ENCODE peak calls at places on chromosomes 13 and 19, in six cellular contexts. L is SK-N-SH, M is HCT116, X is GM12878, E is HepG2, Q is K562. O is an unnamed sample.

GRCh38 chr19:33702606-33703437 is 81.1 kb downstream of the CHST8 start:
- DNase-seq in L (peak), E (no peak), Q (no peak), X (no peak), M (no peak), O (no peak)

GRCh38 chr13:99969934-99970760 is 1.4 kb downstream of the ZIC5 start:
- DNase-seq in X (no peak), E (peak), M (peak), L (no peak), Q (peak), O (no peak)

GRCh38 chr13:23146811-23147245 is 34.0 kb upstream of the SGCG start:
- DNase-seq in Q (no peak), X (no peak), M (no peak), E (no peak), L (no peak), O (no peak)

GRCh38 chr13:49499889-49500660 is 4.3 kb downstream of the PHF11 start:
- DNase-seq in L (no peak), Q (no peak), M (no peak), X (no peak), E (no peak), O (no peak)

GRCh38 chr13:30843548-30843947 is 62.5 kb upstream of the MEDAG start:
- DNase-seq in Q (no peak), L (no peak), M (no peak), E (no peak), X (no peak), O (no peak)

GRCh38 chr13:101649490-101650126 is 197.1 kb downstream of the ITGBL1 start:
- DNase-seq in Q (no peak), L (no peak), E (no peak), X (no peak), M (no peak), O (no peak)

GRCh38 chr19:5615756-5616327 is 6.7 kb downstream of the SAFB2 start:
- DNase-seq in L (no peak), Q (no peak), M (no peak), E (no peak), X (no peak), O (no peak)

GRCh38 chr19:16315825-16316505 is 8.7 kb upstream of the KLF2 start:
- DNase-seq in L (no peak), E (no peak), Q (peak), M (no peak), X (no peak), O (no peak)

GRCh38 chr13:76798037-76798436 is 88.2 kb downstream of the KCTD12 start:
- DNase-seq in Q (no peak), E (no peak), M (no peak), L (no peak), X (no peak), O (no peak)

GRCh38 chr19:7926021-7926726 is at the start of gene CTXN1:
- DNase-seq in M (no peak), X (no peak), Q (peak), L (peak), E (no peak), O (no peak)

GRCh38 chr19:10842788-10843187 is 5.4 kb upstream of the C19orf38 start:
- DNase-seq in Q (peak), X (no peak), L (no peak), E (no peak), M (no peak), O (no peak)

GRCh38 chr13:93244141-93244917 is 17.7 kb downstream of the GPC6 start:
- DNase-seq in X (no peak), E (no peak), M (no peak), L (no peak), Q (no peak), O (no peak)

GRCh38 chr13:113997845-113998751 is 24.2 kb upstream of the C13orf46 start:
- DNase-seq in E (no peak), M (no peak), X (no peak), L (peak), Q (no peak), O (no peak)

GRCh38 chr13:38519229-38519910 is 167.5 kb upstream of the FREM2 start:
- DNase-seq in L (no peak), X (no peak), Q (no peak), E (no peak), M (no peak), O (no peak)

GRCh38 chr13:33363328-33363727 is 77.8 kb upstream of the STARD13 start:
- DNase-seq in E (no peak), Q (no peak), M (no peak), X (peak), L (no peak), O (no peak)

GRCh38 chr13:52459668-52460067 is 4.4 kb downstream of the CKAP2 start:
- DNase-seq in E (no peak), M (no peak), X (no peak), Q (no peak), L (no peak), O (peak)

GRCh38 chr19:38740252-38740592 is 4.1 kb downstream of the CAPN12 start:
- DNase-seq in X (no peak), E (no peak), Q (no peak), L (no peak), M (no peak), O (no peak)

DNA sequence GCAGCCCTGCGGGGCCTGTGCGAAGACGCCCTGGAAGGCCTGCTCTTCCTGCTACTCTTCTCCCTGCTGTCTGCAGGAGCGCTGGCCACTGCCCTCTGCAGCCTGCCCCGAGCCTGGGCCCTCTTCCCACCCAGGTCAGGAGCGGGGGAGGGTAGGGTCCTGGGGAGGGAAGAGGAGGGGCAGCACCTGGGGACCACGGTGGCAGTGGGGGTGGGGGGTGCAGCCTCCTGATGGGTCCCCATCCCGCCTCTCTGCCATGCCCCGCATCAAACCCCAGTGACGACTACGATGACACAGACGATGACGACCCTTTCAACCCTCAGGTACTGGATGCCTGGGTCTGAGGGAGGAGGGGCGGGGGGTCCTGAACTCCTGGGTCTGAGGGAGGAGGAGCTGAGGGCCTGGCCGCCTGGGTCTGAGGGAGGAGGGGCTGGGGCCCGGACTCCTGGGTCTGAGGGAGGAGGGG is 13.4 kb upstream of the LENG8 start:
- DNase-seq in L (no peak), X (no peak), E (no peak), M (no peak), Q (no peak), O (no peak)
- TF ChIP-seq REST in L (no peak), X (no peak), E (no peak), M (no peak), Q (no peak), O (no peak)

GRCh38 chr13:27354379-27354778 is 70.0 kb upstream of the GTF3A start:
- DNase-seq in L (no peak), X (no peak), Q (no peak), M (no peak), E (no peak), O (no peak)

GRCh38 chr13:27355894-27356293 is 68.5 kb upstream of the GTF3A start:
- DNase-seq in X (no peak), Q (no peak), E (no peak), M (no peak), L (no peak), O (no peak)

GRCh38 chr13:27353653-27354052 is 70.8 kb upstream of the GTF3A start:
- DNase-seq in L (no peak), M (no peak), Q (no peak), X (no peak), E (no peak), O (no peak)

GRCh38 chr13:27352698-27353097 is 71.7 kb upstream of the GTF3A start:
- DNase-seq in Q (no peak), M (no peak), L (no peak), E (no peak), X (no peak), O (no peak)

GRCh38 chr13:27353166-27353583 is 71.2 kb upstream of the GTF3A start:
- DNase-seq in L (no peak), M (no peak), E (peak), X (peak), Q (no peak), O (no peak)
- TF ChIP-seq SIN3A in L (no peak), M (no peak), E (no peak), X (no peak), Q (no peak), O (no peak)

GRCh38 chr13:41720839-41721561 is 239.9 kb downstream of the VWA8 start:
- DNase-seq in Q (no peak), M (no peak), E (no peak), X (no peak), L (no peak), O (no peak)

GRCh38 chr13:41722684-41723083 is 238.2 kb downstream of the VWA8 start:
- DNase-seq in E (no peak), X (no peak), M (no peak), L (no peak), Q (no peak), O (no peak)

GRCh38 chr13:41723136-41723535 is 237.8 kb downstream of the VWA8 start:
- DNase-seq in E (no peak), Q (no peak), X (no peak), L (no peak), M (no peak), O (no peak)
- TF ChIP-seq REST in E (no peak), Q (no peak), X (no peak), L (no peak), M (no peak), O (no peak)

GRCh38 chr13:47623862-47624261 is 377.2 kb downstream of the SUCLA2 start:
- DNase-seq in L (no peak), M (no peak), X (no peak), E (no peak), Q (no peak), O (no peak)

DNA sequence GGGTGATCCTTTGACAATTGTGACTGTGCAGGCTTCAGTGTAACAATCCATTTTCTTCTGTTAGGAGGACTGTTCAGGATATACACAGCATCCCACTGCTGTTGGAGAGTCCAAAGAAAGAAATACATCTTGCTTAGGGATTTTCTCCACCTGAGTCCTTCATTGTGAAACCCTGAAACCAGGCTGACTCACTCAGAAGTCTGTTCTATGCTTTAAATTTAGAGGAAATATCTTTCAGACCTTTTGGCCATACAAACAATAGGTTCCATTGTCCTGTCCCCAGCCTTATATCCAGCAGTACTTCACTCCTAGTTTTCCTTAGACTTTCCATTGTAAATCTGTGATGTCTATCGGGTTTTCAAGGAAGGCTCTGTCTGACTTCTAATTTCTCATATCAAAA is 379.1 kb downstream of the SUCLA2 start:
- DNase-seq in E (no peak), L (no peak), Q (no peak), X (no peak), M (no peak), O (no peak)
- TF ChIP-seq SIN3A in E (no peak), L (no peak), Q (no peak), X (no peak), M (no peak), O (no peak)

GRCh38 chr13:24216176-24216575 is 55.7 kb downstream of the SPATA13 start:
- DNase-seq in L (no peak), E (no peak), M (no peak), Q (no peak), X (no peak), O (no peak)

GRCh38 chr13:24215732-24216131 is 55.2 kb downstream of the SPATA13 start:
- DNase-seq in Q (no peak), E (no peak), M (no peak), X (no peak), L (no peak), O (no peak)

GRCh38 chr13:24214528-24214927 is 54.0 kb downstream of the SPATA13 start:
- DNase-seq in X (no peak), Q (no peak), E (no peak), L (no peak), M (no peak), O (no peak)

GRCh38 chr13:24213932-24214331 is 53.4 kb downstream of the SPATA13 start:
- DNase-seq in Q (no peak), E (no peak), X (no peak), L (no peak), M (no peak), O (no peak)

DNA sequence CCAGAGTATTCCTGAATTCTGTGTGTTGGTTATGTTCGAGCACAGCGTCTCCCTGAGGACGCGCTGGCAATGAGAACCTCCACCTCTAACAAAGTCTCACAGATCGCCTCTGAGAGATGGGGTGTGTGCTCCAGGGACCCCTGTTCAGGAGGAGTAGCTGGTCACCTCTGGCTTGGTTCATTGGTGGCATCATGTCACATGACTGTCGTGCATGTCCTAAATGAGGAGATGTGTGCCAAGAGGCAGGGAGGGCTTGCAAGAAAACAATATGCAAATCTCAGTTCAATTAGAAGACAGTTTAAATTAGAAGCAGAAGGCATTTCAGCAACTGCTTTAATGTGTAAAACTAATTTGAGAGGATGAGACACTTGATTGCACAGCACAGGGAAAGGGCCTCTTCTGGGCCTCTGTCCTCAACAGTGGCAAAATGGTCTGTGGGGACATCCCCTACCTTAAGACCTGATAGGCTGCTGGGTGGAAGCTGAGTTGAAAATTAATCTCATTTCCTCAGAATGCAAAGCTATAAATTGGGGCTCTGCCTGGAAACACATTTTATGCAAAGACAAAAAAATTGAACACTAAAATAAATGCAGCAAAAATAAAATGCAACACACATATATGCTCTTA is 54.6 kb downstream of the SPATA13 start:
- DNase-seq in M (no peak), L (no peak), X (no peak), Q (no peak), E (no peak), O (no peak)
- TF ChIP-seq REST in M (no peak), L (no peak), X (no peak), Q (no peak), E (no peak), O (no peak)

GRCh38 chr19:12994701-12995595 is at the start of gene NFIX:
- DNase-seq in Q (peak), E (peak), L (peak), M (no peak), X (no peak), O (no peak)

GRCh38 chr19:12996542-12997094 is 1.3 kb downstream of the NFIX start:
- DNase-seq in L (peak), X (no peak), Q (peak), M (no peak), E (peak), O (no peak)

GRCh38 chr19:12997225-12997966 is 2.1 kb downstream of the NFIX start:
- DNase-seq in L (no peak), Q (no peak), E (no peak), M (no peak), X (no peak), O (no peak)

GRCh38 chr19:12993562-12993961 is 1.7 kb upstream of the NFIX start:
- DNase-seq in M (no peak), X (no peak), Q (no peak), E (no peak), L (no peak), O (no peak)

DNA sequence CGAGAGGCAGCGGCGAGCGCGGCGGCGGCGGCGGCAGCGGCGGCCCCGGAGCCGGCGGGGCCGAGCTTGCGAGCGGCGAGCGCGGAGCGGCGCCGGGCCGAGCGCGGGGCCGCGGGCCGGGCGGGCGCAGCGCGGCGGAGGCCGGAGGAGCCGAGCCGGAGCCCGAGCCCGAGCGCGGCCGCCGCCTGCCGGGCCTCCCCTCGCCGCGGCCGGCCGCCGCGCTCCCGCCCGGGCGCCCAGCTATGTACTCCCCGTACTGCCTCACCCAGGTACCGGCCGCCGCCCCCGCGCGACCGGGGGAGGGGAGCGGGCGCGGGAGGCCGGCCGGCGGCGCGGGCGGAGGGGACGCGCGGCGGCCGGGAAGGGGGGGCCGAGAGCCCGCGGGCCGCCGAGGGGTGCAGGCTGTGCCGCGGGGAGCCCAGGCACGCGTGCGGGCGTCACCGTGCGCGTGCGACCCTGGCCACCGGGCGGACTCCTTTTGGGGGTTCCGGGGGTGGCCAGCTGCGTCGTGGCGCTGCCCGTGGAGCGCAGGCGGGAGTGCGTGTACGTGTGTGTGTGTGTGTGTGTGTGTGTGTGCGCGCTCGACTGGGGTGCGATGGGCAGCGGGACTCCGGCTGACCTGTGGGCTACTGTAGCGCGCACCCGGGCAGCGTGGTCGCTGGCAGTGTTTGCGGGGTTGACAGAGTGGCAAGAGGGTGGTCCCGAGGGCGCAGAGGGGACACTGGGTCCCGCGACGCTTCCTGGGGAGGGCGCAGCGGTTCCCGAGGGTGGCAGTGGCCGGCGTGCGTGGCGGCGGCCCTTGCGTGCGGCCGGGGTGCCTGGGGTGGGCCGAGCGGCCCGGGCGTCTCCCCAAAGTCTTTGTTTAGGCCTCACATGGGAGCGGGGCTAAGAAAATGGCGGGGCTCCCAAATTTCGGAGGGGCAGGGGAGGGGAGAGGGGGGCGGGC is 594 bp downstream of the NFIX start:
- DNase-seq in E (no peak), L (peak), M (no peak), X (no peak), Q (peak), O (no peak)
- TF ChIP-seq SIN3A in E (no peak), L (no peak), M (no peak), X (no peak), Q (no peak), O (no peak)

O was measured in Panc1.